ENCODE peak calls at places on chromosome 3, in nine cellular contexts. One of them, this sample, is unnamed.

GRCh38 chr3:39287216-39287858 is 7.5 kb upstream of the CX3CR1 start:
- DNase-seq in caudate nucleus: no peak
- DNase-seq in A549: no peak
- DNase-seq in stomach: no peak
- DNase-seq in psoas muscle: no peak
- DNase-seq in fibroblast of lung: no peak
- DNase-seq in mammary epithelial cell: no peak
- DNase-seq in right cardiac atrium: no peak
- DNase-seq in dorsolateral prefrontal cortex: no peak
- DNase-seq in this sample: no peak

GRCh38 chr3:118408431-118408830 is 626.2 kb downstream of the IGSF11 start:
- DNase-seq in caudate nucleus: no peak
- DNase-seq in A549: no peak
- DNase-seq in stomach: no peak
- DNase-seq in psoas muscle: no peak
- DNase-seq in fibroblast of lung: no peak
- DNase-seq in mammary epithelial cell: peak
- DNase-seq in right cardiac atrium: no peak
- DNase-seq in dorsolateral prefrontal cortex: no peak
- DNase-seq in this sample: no peak

GRCh38 chr3:172159962-172160538 is 120.7 kb downstream of the FNDC3B start:
- DNase-seq in caudate nucleus: no peak
- DNase-seq in A549: no peak
- DNase-seq in stomach: no peak
- DNase-seq in psoas muscle: peak
- DNase-seq in fibroblast of lung: peak
- DNase-seq in mammary epithelial cell: no peak
- DNase-seq in right cardiac atrium: peak
- DNase-seq in dorsolateral prefrontal cortex: no peak
- DNase-seq in this sample: no peak

GRCh38 chr3:5205165-5205941 is 17.8 kb downstream of the EDEM1 start:
- DNase-seq in caudate nucleus: no peak
- DNase-seq in A549: no peak
- DNase-seq in stomach: no peak
- DNase-seq in psoas muscle: no peak
- DNase-seq in fibroblast of lung: no peak
- DNase-seq in mammary epithelial cell: no peak
- DNase-seq in right cardiac atrium: no peak
- DNase-seq in dorsolateral prefrontal cortex: no peak
- DNase-seq in this sample: no peak

GRCh38 chr3:60752800-60753199 is 498.5 kb downstream of the FHIT start:
- DNase-seq in caudate nucleus: no peak
- DNase-seq in A549: no peak
- DNase-seq in stomach: no peak
- DNase-seq in psoas muscle: no peak
- DNase-seq in fibroblast of lung: peak
- DNase-seq in mammary epithelial cell: no peak
- DNase-seq in right cardiac atrium: no peak
- DNase-seq in dorsolateral prefrontal cortex: no peak
- DNase-seq in this sample: no peak

GRCh38 chr3:106826861-106827311 is 550.4 kb upstream of the CCDC54 start:
- DNase-seq in caudate nucleus: no peak
- DNase-seq in A549: no peak
- DNase-seq in stomach: no peak
- DNase-seq in psoas muscle: no peak
- DNase-seq in fibroblast of lung: no peak
- DNase-seq in mammary epithelial cell: no peak
- DNase-seq in right cardiac atrium: no peak
- DNase-seq in dorsolateral prefrontal cortex: no peak
- DNase-seq in this sample: no peak

GRCh38 chr3:22835041-22835440 is 368.1 kb upstream of the UBE2E2 start:
- DNase-seq in caudate nucleus: no peak
- DNase-seq in A549: no peak
- DNase-seq in stomach: no peak
- DNase-seq in psoas muscle: no peak
- DNase-seq in fibroblast of lung: peak
- DNase-seq in mammary epithelial cell: peak
- DNase-seq in right cardiac atrium: no peak
- DNase-seq in dorsolateral prefrontal cortex: no peak
- DNase-seq in this sample: no peak

GRCh38 chr3:50241163-50241562 is 5.2 kb downstream of the GNAI2 start:
- DNase-seq in caudate nucleus: no peak
- DNase-seq in A549: no peak
- DNase-seq in stomach: no peak
- DNase-seq in psoas muscle: no peak
- DNase-seq in fibroblast of lung: no peak
- DNase-seq in mammary epithelial cell: no peak
- DNase-seq in right cardiac atrium: no peak
- DNase-seq in dorsolateral prefrontal cortex: no peak
- DNase-seq in this sample: no peak

GRCh38 chr3:148950806-148951205 is 40.5 kb upstream of the GYG1 start:
- DNase-seq in caudate nucleus: no peak
- DNase-seq in A549: no peak
- DNase-seq in stomach: no peak
- DNase-seq in psoas muscle: no peak
- DNase-seq in fibroblast of lung: peak
- DNase-seq in mammary epithelial cell: no peak
- DNase-seq in right cardiac atrium: no peak
- DNase-seq in dorsolateral prefrontal cortex: no peak
- DNase-seq in this sample: no peak

GRCh38 chr3:186953011-186953487 is 22.7 kb downstream of the ST6GAL1 start:
- DNase-seq in caudate nucleus: no peak
- DNase-seq in A549: no peak
- DNase-seq in stomach: no peak
- DNase-seq in psoas muscle: no peak
- DNase-seq in fibroblast of lung: no peak
- DNase-seq in mammary epithelial cell: peak
- DNase-seq in right cardiac atrium: no peak
- DNase-seq in dorsolateral prefrontal cortex: no peak
- DNase-seq in this sample: no peak

GRCh38 chr3:184314363-184314699 is at the start of gene EIF4G1:
- DNase-seq in caudate nucleus: peak
- DNase-seq in A549: peak
- DNase-seq in stomach: peak
- DNase-seq in psoas muscle: peak
- DNase-seq in fibroblast of lung: peak
- DNase-seq in mammary epithelial cell: peak
- DNase-seq in right cardiac atrium: peak
- DNase-seq in dorsolateral prefrontal cortex: peak
- DNase-seq in this sample: peak

GRCh38 chr3:16864610-16865313 is 20.0 kb upstream of the PLCL2 start:
- DNase-seq in caudate nucleus: no peak
- DNase-seq in A549: peak
- DNase-seq in stomach: no peak
- DNase-seq in psoas muscle: no peak
- DNase-seq in fibroblast of lung: peak
- DNase-seq in mammary epithelial cell: no peak
- DNase-seq in right cardiac atrium: no peak
- DNase-seq in dorsolateral prefrontal cortex: no peak
- DNase-seq in this sample: no peak

GRCh38 chr3:41956574-41956973 is 5.3 kb downstream of the ULK4 start:
- DNase-seq in caudate nucleus: no peak
- DNase-seq in A549: no peak
- DNase-seq in stomach: no peak
- DNase-seq in psoas muscle: no peak
- DNase-seq in fibroblast of lung: no peak
- DNase-seq in mammary epithelial cell: no peak
- DNase-seq in right cardiac atrium: no peak
- DNase-seq in dorsolateral prefrontal cortex: no peak
- DNase-seq in this sample: no peak

GRCh38 chr3:41966206-41966605 is 4.3 kb upstream of the ULK4 start:
- DNase-seq in caudate nucleus: no peak
- DNase-seq in A549: no peak
- DNase-seq in stomach: no peak
- DNase-seq in psoas muscle: no peak
- DNase-seq in fibroblast of lung: no peak
- DNase-seq in mammary epithelial cell: no peak
- DNase-seq in right cardiac atrium: no peak
- DNase-seq in dorsolateral prefrontal cortex: no peak
- DNase-seq in this sample: no peak

GRCh38 chr3:41961750-41962679 is at the start of gene ULK4:
- DNase-seq in caudate nucleus: peak
- DNase-seq in A549: peak
- DNase-seq in stomach: peak
- DNase-seq in psoas muscle: peak
- DNase-seq in fibroblast of lung: peak
- DNase-seq in mammary epithelial cell: peak
- DNase-seq in right cardiac atrium: peak
- DNase-seq in dorsolateral prefrontal cortex: peak
- DNase-seq in this sample: peak

GRCh38 chr3:41963823-41964222 is 1.9 kb upstream of the ULK4 start:
- DNase-seq in caudate nucleus: no peak
- DNase-seq in A549: no peak
- DNase-seq in stomach: no peak
- DNase-seq in psoas muscle: no peak
- DNase-seq in fibroblast of lung: no peak
- DNase-seq in mammary epithelial cell: no peak
- DNase-seq in right cardiac atrium: no peak
- DNase-seq in dorsolateral prefrontal cortex: no peak
- DNase-seq in this sample: no peak

GRCh38 chr3:41961061-41961749 is 698 bp downstream of the ULK4 start:
- DNase-seq in caudate nucleus: peak
- DNase-seq in A549: peak
- DNase-seq in stomach: peak
- DNase-seq in psoas muscle: peak
- DNase-seq in fibroblast of lung: peak
- DNase-seq in mammary epithelial cell: peak
- DNase-seq in right cardiac atrium: peak
- DNase-seq in dorsolateral prefrontal cortex: peak
- DNase-seq in this sample: peak
- H3K27ac ChIP-seq in caudate nucleus: no peak
- H3K27ac ChIP-seq in A549: peak
- H3K27ac ChIP-seq in stomach: peak
- H3K27ac ChIP-seq in psoas muscle: peak
- H3K27ac ChIP-seq in fibroblast of lung: peak
- H3K27ac ChIP-seq in mammary epithelial cell: peak
- H3K27ac ChIP-seq in right cardiac atrium: peak
- H3K27ac ChIP-seq in dorsolateral prefrontal cortex: peak
- H3K27ac ChIP-seq in this sample: peak

DNA sequence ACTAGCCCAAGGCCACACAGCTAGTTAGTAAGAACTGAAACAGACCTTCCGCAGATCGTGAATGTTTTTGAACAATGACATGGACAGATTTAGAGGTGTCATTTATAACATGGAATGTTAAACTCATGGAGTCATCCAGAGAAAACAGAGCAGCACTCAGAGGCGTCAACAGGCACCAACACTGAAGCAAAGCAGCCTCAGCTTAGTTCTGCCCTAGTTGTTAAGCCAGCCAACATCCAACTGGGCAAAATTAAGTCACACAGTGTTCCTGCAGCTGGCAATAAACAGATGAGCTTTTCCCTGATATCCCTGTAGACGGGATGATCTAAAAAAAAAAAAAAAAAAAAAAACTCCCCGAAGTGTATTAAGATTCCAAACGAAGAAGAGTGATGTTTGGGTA is 13.6 kb downstream of the DCLK3 start:
- DNase-seq in caudate nucleus: no peak
- DNase-seq in A549: no peak
- DNase-seq in stomach: no peak
- DNase-seq in psoas muscle: no peak
- DNase-seq in fibroblast of lung: no peak
- DNase-seq in mammary epithelial cell: no peak
- DNase-seq in right cardiac atrium: no peak
- DNase-seq in dorsolateral prefrontal cortex: no peak
- DNase-seq in this sample: no peak
- H3K27ac ChIP-seq in caudate nucleus: no peak
- H3K27ac ChIP-seq in A549: no peak
- H3K27ac ChIP-seq in stomach: no peak
- H3K27ac ChIP-seq in psoas muscle: no peak
- H3K27ac ChIP-seq in fibroblast of lung: no peak
- H3K27ac ChIP-seq in mammary epithelial cell: no peak
- H3K27ac ChIP-seq in right cardiac atrium: no peak
- H3K27ac ChIP-seq in dorsolateral prefrontal cortex: no peak
- H3K27ac ChIP-seq in this sample: no peak

GRCh38 chr3:152272771-152273242 is 4.1 kb downstream of the MBNL1 start:
- DNase-seq in caudate nucleus: no peak
- DNase-seq in A549: no peak
- DNase-seq in stomach: no peak
- DNase-seq in psoas muscle: no peak
- DNase-seq in fibroblast of lung: peak
- DNase-seq in mammary epithelial cell: peak
- DNase-seq in right cardiac atrium: no peak
- DNase-seq in dorsolateral prefrontal cortex: no peak
- DNase-seq in this sample: no peak
- H3K27ac ChIP-seq in caudate nucleus: peak
- H3K27ac ChIP-seq in A549: peak
- H3K27ac ChIP-seq in stomach: peak
- H3K27ac ChIP-seq in psoas muscle: peak
- H3K27ac ChIP-seq in fibroblast of lung: peak
- H3K27ac ChIP-seq in mammary epithelial cell: peak
- H3K27ac ChIP-seq in right cardiac atrium: peak
- H3K27ac ChIP-seq in dorsolateral prefrontal cortex: peak
- H3K27ac ChIP-seq in this sample: peak

GRCh38 chr3:14434541-14435151 is 32.2 kb downstream of the SLC6A6 start:
- DNase-seq in caudate nucleus: peak
- DNase-seq in A549: no peak
- DNase-seq in stomach: peak
- DNase-seq in psoas muscle: peak
- DNase-seq in fibroblast of lung: no peak
- DNase-seq in mammary epithelial cell: no peak
- DNase-seq in right cardiac atrium: peak
- DNase-seq in dorsolateral prefrontal cortex: peak
- DNase-seq in this sample: no peak

GRCh38 chr3:14432996-14433572 is 30.7 kb downstream of the SLC6A6 start:
- DNase-seq in caudate nucleus: no peak
- DNase-seq in A549: no peak
- DNase-seq in stomach: peak
- DNase-seq in psoas muscle: no peak
- DNase-seq in fibroblast of lung: no peak
- DNase-seq in mammary epithelial cell: no peak
- DNase-seq in right cardiac atrium: peak
- DNase-seq in dorsolateral prefrontal cortex: no peak
- DNase-seq in this sample: no peak

GRCh38 chr3:14431928-14432834 is 29.8 kb downstream of the SLC6A6 start:
- DNase-seq in caudate nucleus: peak
- DNase-seq in A549: peak
- DNase-seq in stomach: peak
- DNase-seq in psoas muscle: peak
- DNase-seq in fibroblast of lung: peak
- DNase-seq in mammary epithelial cell: peak
- DNase-seq in right cardiac atrium: peak
- DNase-seq in dorsolateral prefrontal cortex: no peak
- DNase-seq in this sample: peak

GRCh38 chr3:14435175-14436011 is 33.0 kb downstream of the SLC6A6 start:
- DNase-seq in caudate nucleus: no peak
- DNase-seq in A549: no peak
- DNase-seq in stomach: peak
- DNase-seq in psoas muscle: no peak
- DNase-seq in fibroblast of lung: no peak
- DNase-seq in mammary epithelial cell: no peak
- DNase-seq in right cardiac atrium: peak
- DNase-seq in dorsolateral prefrontal cortex: no peak
- DNase-seq in this sample: no peak

DNA sequence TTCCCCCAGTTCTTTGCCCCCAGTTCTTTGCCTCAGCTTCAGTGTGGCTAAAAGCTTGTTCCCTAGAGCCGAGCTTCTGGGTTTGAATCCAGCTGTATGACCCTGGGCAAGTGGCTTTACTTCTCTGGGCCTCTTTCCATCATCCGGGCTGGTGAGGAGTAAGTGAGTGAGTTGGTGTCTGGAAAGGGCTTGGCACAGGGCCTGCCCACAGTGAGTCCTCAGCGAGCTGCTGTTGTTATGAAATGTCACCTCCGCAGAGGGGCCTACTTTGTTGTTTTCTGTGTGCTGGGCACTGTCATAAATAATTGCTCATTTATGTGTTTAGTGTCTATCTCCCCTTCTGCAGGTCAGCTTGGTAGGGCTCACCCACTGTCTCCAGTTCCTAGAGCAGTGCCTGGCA is 31.7 kb downstream of the SLC6A6 start:
- DNase-seq in caudate nucleus: no peak
- DNase-seq in A549: no peak
- DNase-seq in stomach: peak
- DNase-seq in psoas muscle: peak
- DNase-seq in fibroblast of lung: peak
- DNase-seq in mammary epithelial cell: peak
- DNase-seq in right cardiac atrium: peak
- DNase-seq in dorsolateral prefrontal cortex: no peak
- DNase-seq in this sample: no peak
- H3K27ac ChIP-seq in caudate nucleus: peak
- H3K27ac ChIP-seq in A549: peak
- H3K27ac ChIP-seq in stomach: peak
- H3K27ac ChIP-seq in psoas muscle: peak
- H3K27ac ChIP-seq in fibroblast of lung: no peak
- H3K27ac ChIP-seq in mammary epithelial cell: no peak
- H3K27ac ChIP-seq in right cardiac atrium: peak
- H3K27ac ChIP-seq in dorsolateral prefrontal cortex: peak
- H3K27ac ChIP-seq in this sample: peak

This sample was measured in substantia nigra.